ENCODE peak calls at places on chromosomes 7 and 10, in five cellular contexts. L, O, I, Q and W are unnamed samples.

GRCh38 chr7:138032186-138032585 is 30.3 kb upstream of the CREB3L2 start:
- DNase-seq in I (no peak), L (no peak), O (no peak), Q (no peak), W (no peak)

GRCh38 chr10:60733189-60733815 is 45.0 kb upstream of the CDK1 start:
- DNase-seq in O (peak), Q (no peak), I (peak), L (peak), W (no peak)

GRCh38 chr10:30115391-30116253 is 56.2 kb upstream of the JCAD start:
- DNase-seq in I (no peak), L (no peak), Q (peak), O (no peak), W (no peak)

GRCh38 chr7:69597278-69598076 is 798 bp upstream of the AUTS2 start:
- DNase-seq in O (peak), L (peak), I (no peak), Q (no peak), W (no peak)

GRCh38 chr10:11678074-11678793 is 63.9 kb upstream of the ECHDC3 start:
- DNase-seq in L (peak), Q (peak), I (peak), O (no peak), W (no peak)

GRCh38 chr10:16843252-16843870 is 26.1 kb upstream of the RSU1 start:
- DNase-seq in O (no peak), Q (peak), L (no peak), I (peak), W (no peak)

GRCh38 chr7:66964391-66964790 is 31.0 kb downstream of the SBDS start:
- DNase-seq in Q (peak), O (no peak), I (no peak), L (no peak), W (no peak)

GRCh38 chr7:40221836-40222235 is 87.0 kb downstream of the SUGCT start:
- DNase-seq in O (no peak), L (no peak), Q (peak), I (no peak), W (no peak)

GRCh38 chr10:3893904-3894563 is 109.0 kb upstream of the KLF6 start:
- DNase-seq in L (no peak), Q (peak), I (no peak), O (no peak), W (no peak)

GRCh38 chr10:58415757-58416156 is 30.5 kb downstream of the TFAM start:
- DNase-seq in I (no peak), Q (no peak), L (no peak), O (no peak), W (no peak)